ENCODE peak calls at places on chromosome 20, in four cellular contexts. R is K562, D is H1, S is GM12878. C is an unnamed sample.
A peak's percentile ranks its signal among the peaks of the same experiment; 100 is the strongest.

GRCh38 chr20:33791540-33791939 is 19.6 kb upstream of the CHMP4B start:
- DNase-seq in S (no peak), R (no peak), D (no peak), C (no peak)

GRCh38 chr20:35299780-35300179 is 7.6 kb upstream of the FAM83C start:
- DNase-seq in R (no peak), S (no peak), D (no peak), C (no peak)

GRCh38 chr20:57560554-57561355 is at the start of gene PCK1:
- DNase-seq in S (no peak), R (peak; percentile 66), D (no peak), C (no peak)

GRCh38 chr20:37956099-37956498 is 53.2 kb downstream of the VSTM2L start:
- DNase-seq in D (no peak), S (no peak), R (no peak), C (no peak)

GRCh38 chr20:62314711-62315302 is 12.0 kb downstream of the ADRM1 start:
- DNase-seq in R (no peak), D (no peak), S (no peak), C (no peak)

GRCh38 chr20:22408521-22409402 is 175.6 kb downstream of the FOXA2 start:
- DNase-seq in D (no peak), R (no peak), S (no peak), C (no peak)

GRCh38 chr20:54454982-54455381 is 20.4 kb upstream of the DOK5 start:
- DNase-seq in R (no peak), D (no peak), S (no peak), C (no peak)

GRCh38 chr20:46226602-46227001 is 81.7 kb downstream of the CDH22 start:
- DNase-seq in D (no peak), R (no peak), S (no peak), C (no peak)

GRCh38 chr20:57617079-57617795 is 3.0 kb downstream of the ZBP1 start:
- DNase-seq in S (no peak), D (no peak), R (no peak), C (no peak)

GRCh38 chr20:8183526-8183925 is 51.5 kb downstream of the PLCB1 start:
- DNase-seq in S (no peak), R (no peak), D (no peak), C (no peak)

GRCh38 chr20:59743767-59744485 is 139.6 kb downstream of the PHACTR3 start:
- DNase-seq in D (no peak), S (no peak), R (no peak), C (no peak)

GRCh38 chr20:17062712-17063111 is 164.1 kb upstream of the PCSK2 start:
- DNase-seq in D (no peak), R (no peak), S (no peak), C (no peak)

GRCh38 chr20:35478804-35479472 is 23.5 kb downstream of the CEP250 start:
- DNase-seq in D (no peak), S (no peak), R (no peak), C (no peak)

GRCh38 chr20:35434085-35435005 is 3.7 kb downstream of the GDF5 start:
- DNase-seq in R (no peak), S (no peak), D (no peak), C (no peak)

GRCh38 chr20:43942661-43943285 is 28.1 kb downstream of the TOX2 start:
- DNase-seq in D (no peak), S (no peak), R (no peak), C (no peak)

GRCh38 chr20:33188421-33188820 is 20.5 kb downstream of the BPIFA2 start:
- DNase-seq in R (no peak), S (no peak), D (no peak), C (no peak)

GRCh38 chr20:64069209-64069613 is 6.2 kb downstream of the TCEA2 start:
- DNase-seq in D (no peak), R (no peak), S (no peak), C (no peak)

GRCh38 chr20:59268827-59269226 is 31.6 kb upstream of the EDN3 start:
- DNase-seq in R (no peak), D (peak; percentile 23), S (no peak), C (no peak)

GRCh38 chr20:47493175-47493953 is 8.3 kb upstream of the NCOA3 start:
- DNase-seq in D (no peak), R (peak; percentile 53), S (no peak), C (peak; percentile 52)

GRCh38 chr20:7346562-7346961 is 579.1 kb downstream of the BMP2 start:
- DNase-seq in R (no peak), D (no peak), S (no peak), C (no peak)

GRCh38 chr20:62624325-62624690 is 18.0 kb upstream of the SLCO4A1 start:
- DNase-seq in D (no peak), R (peak; percentile 43), S (no peak), C (no peak)

GRCh38 chr20:23920408-23920780 is 40.8 kb upstream of the CST5 start:
- DNase-seq in R (no peak), D (no peak), S (no peak), C (no peak)

GRCh38 chr20:31712112-31712553 is 10.5 kb downstream of the BCL2L1 start:
- DNase-seq in S (no peak), D (no peak), R (no peak), C (no peak)

GRCh38 chr20:19026121-19026878 is 186.1 kb upstream of the SLC24A3 start:
- DNase-seq in R (no peak), S (peak; percentile 33), D (no peak), C (no peak)

GRCh38 chr20:46583411-46584214 is 33.2 kb upstream of the OCSTAMP start:
- DNase-seq in S (no peak), R (no peak), D (peak; percentile 80), C (no peak)

GRCh38 chr20:46031701-46032254 is 2.8 kb downstream of the SLC12A5 start:
- DNase-seq in D (no peak), R (no peak), S (no peak), C (peak; percentile 91)

GRCh38 chr20:62861732-62862336 is at the start of gene TCFL5:
- DNase-seq in D (no peak), R (peak; percentile 92), S (no peak), C (peak; percentile 99)

GRCh38 chr20:46182271-46182670 is 64.2 kb downstream of the CD40 start:
- DNase-seq in D (no peak), S (no peak), R (no peak), C (no peak)

GRCh38 chr20:18831830-18832229 is 18.2 kb downstream of the SCP2D1 start:
- DNase-seq in R (no peak), D (no peak), S (no peak), C (no peak)

GRCh38 chr20:56519551-56519950 is 5.0 kb upstream of the FAM209A start:
- DNase-seq in S (no peak), R (no peak), D (no peak), C (no peak)

GRCh38 chr20:53691811-53692192 is 98.2 kb upstream of the ZNF217 start:
- DNase-seq in S (no peak), R (no peak), D (no peak), C (no peak)

GRCh38 chr20:57335392-57335791 is 5.8 kb downstream of the SPO11 start:
- DNase-seq in S (no peak), D (no peak), R (no peak), C (no peak)

GRCh38 chr20:11952621-11953020 is 34.9 kb downstream of the BTBD3 start:
- DNase-seq in D (no peak), S (no peak), R (no peak), C (no peak)

GRCh38 chr20:3997446-3997845 is 17.9 kb downstream of the RNF24 start:
- DNase-seq in R (no peak), S (no peak), D (no peak), C (no peak)

GRCh38 chr20:10185741-10186558 is 32.7 kb upstream of the SNAP25 start:
- DNase-seq in D (no peak), R (no peak), S (no peak), C (no peak)

GRCh38 chr20:51457281-51457932 is 85.1 kb downstream of the NFATC2 start:
- DNase-seq in D (no peak), S (no peak), R (no peak), C (peak; percentile 44)

GRCh38 chr20:45933231-45934045 is 1.0 kb upstream of the PCIF1 start:
- DNase-seq in D (peak; percentile 79), S (peak; percentile 38), R (peak; percentile 59), C (peak; percentile 81)

GRCh38 chr20:37007898-37008649 is 56.6 kb upstream of the SAMHD1 start:
- DNase-seq in R (no peak), D (no peak), S (no peak), C (peak; percentile 28)

GRCh38 chr20:21272279-21272678 is 30.9 kb upstream of the XRN2 start:
- DNase-seq in S (no peak), R (no peak), D (no peak), C (no peak)
- TF ChIP-seq NRF1 in S (no peak), R (no peak), D (no peak), C (no peak)

DNA sequence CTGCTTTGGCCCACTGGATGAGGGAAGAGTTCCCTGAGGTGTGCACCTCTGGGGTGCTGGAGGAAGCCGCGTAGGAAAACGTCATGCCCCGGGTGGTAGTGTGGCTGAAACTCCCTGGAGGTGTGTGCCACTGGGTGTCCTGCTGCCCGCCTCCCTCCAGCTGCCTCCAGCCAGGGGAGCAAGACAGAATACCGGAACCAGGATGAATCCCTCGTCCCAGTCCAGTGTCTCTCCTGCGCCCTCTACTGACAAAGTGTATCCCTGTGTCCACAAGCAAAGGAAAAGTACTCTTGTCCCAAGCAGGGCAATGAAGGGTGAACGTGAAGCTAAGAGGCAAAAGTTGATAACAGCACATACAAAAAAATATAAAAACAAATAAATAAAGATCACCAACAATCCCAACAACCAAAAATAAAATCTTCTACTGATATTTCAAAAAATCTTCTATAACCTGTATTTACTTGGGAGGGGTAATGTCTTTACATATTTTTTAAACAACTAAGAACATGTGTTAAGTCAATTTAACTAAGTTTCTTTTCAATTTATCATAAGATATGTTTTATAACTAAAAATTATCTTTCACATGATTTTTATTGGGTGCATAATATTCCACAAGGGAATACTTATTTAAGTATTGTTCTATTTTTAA is 437.6 kb downstream of the MAFB start:
- DNase-seq in D (no peak), S (no peak), R (peak; percentile 8), C (peak; percentile 32)
- TF ChIP-seq NRF1 in D (no peak), S (no peak), R (no peak), C (no peak)

GRCh38 chr20:40009542-40009941 is 679.5 kb downstream of the MAFB start:
- DNase-seq in R (no peak), S (no peak), D (no peak), C (no peak)
- TF ChIP-seq NRF1 in R (no peak), S (no peak), D (no peak), C (no peak)

GRCh38 chr20:41411458-41411857 is 44.8 kb upstream of the EMILIN3 start:
- DNase-seq in S (no peak), D (no peak), R (no peak), C (no peak)

GRCh38 chr20:41408131-41408789 is 41.6 kb upstream of the EMILIN3 start:
- DNase-seq in D (no peak), R (no peak), S (peak; percentile 48), C (no peak)

GRCh38 chr20:41406896-41407444 is 40.4 kb upstream of the EMILIN3 start:
- DNase-seq in D (no peak), S (no peak), R (no peak), C (no peak)

GRCh38 chr20:41407617-41408016 is 41.0 kb upstream of the EMILIN3 start:
- DNase-seq in R (no peak), S (no peak), D (no peak), C (no peak)

DNA sequence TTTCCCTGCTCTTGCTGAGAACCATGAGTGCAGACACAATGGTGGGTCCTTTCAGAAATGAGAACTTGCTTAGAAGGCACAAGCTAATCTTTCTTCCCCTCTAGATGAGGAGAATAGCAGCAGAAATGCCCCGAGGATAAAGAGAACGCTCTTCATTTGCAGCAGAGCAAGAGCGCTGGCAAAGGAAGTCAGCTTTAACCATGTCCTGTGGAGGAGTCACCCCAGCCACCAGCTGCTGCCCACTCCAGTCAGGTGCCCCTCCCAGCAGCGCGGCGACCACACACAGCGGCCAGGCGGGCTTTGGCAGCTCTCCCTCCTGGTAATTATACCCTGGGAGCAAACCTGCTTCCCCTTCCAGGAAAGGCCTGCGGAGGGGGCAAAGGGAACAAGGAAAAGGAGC is 42.4 kb upstream of the EMILIN3 start:
- DNase-seq in D (no peak), S (no peak), R (no peak), C (peak; percentile 78)
- TF ChIP-seq NRF1 in D (no peak), S (no peak), R (no peak), C (no peak)